ENCODE peak calls at places on chromosome 14, in eight cellular contexts. G is type B pancreatic cell, R is cardiac muscle cell, B is GDM1, U is HEK293T, W is HT1080, M is HS-27A, A is lower leg skin. H is an unnamed sample.

GRCh38 chr14:73786942-73787759 is 64.5 kb upstream of the PTGR2 start:
- DNase-seq in G (no peak), R (peak), B (peak), U (peak), W (no peak), M (no peak), A (peak), H (peak)

GRCh38 chr14:53900499-53900898 is 56.1 kb downstream of the BMP4 start:
- DNase-seq in G (no peak), R (no peak), B (no peak), U (no peak), W (no peak), M (no peak), A (peak), H (no peak)

GRCh38 chr14:83470466-83470865 is 1936.8 kb upstream of the SEL1L start:
- DNase-seq in G (no peak), R (no peak), B (no peak), U (no peak), W (no peak), M (no peak), A (no peak), H (no peak)

GRCh38 chr14:74585406-74586335 is 26.4 kb downstream of the LTBP2 start:
- DNase-seq in G (no peak), R (no peak), B (no peak), U (no peak), W (no peak), M (no peak), A (no peak), H (no peak)

GRCh38 chr14:86430807-86431206 is 900.9 kb downstream of the FLRT2 start:
- DNase-seq in G (no peak), R (no peak), B (no peak), U (no peak), W (no peak), M (no peak), A (no peak), H (no peak)

GRCh38 chr14:75041613-75042012 is 9.7 kb downstream of the MLH3 start:
- DNase-seq in G (no peak), R (no peak), B (no peak), U (no peak), W (peak), M (no peak), A (no peak), H (no peak)

GRCh38 chr14:35883677-35884293 is 57.6 kb downstream of the BRMS1L start:
- DNase-seq in G (no peak), R (peak), B (no peak), U (peak), W (no peak), M (peak), A (no peak), H (no peak)

GRCh38 chr14:81523616-81524015 is 10.0 kb downstream of the SEL1L start:
- DNase-seq in G (no peak), R (no peak), B (no peak), U (no peak), W (no peak), M (no peak), A (no peak), H (no peak)

GRCh38 chr14:65502676-65503124 is 90.2 kb downstream of the FUT8 start:
- DNase-seq in G (no peak), R (peak), B (no peak), U (no peak), W (peak), M (peak), A (no peak), H (no peak)

GRCh38 chr14:92952497-92953298 is 29.7 kb downstream of the CHGA start:
- DNase-seq in G (no peak), R (no peak), B (no peak), U (no peak), W (no peak), M (no peak), A (no peak), H (no peak)

GRCh38 chr14:89365071-89365801 is 51.8 kb downstream of the FOXN3 start:
- DNase-seq in G (no peak), R (no peak), B (peak), U (no peak), W (no peak), M (no peak), A (no peak), H (peak)

GRCh38 chr14:92677087-92677668 is 71.2 kb downstream of the LGMN start:
- DNase-seq in G (no peak), R (no peak), B (peak), U (no peak), W (no peak), M (no peak), A (no peak), H (no peak)

GRCh38 chr14:37590096-37590809 is 4.8 kb downstream of the FOXA1 start:
- DNase-seq in G (no peak), R (no peak), B (no peak), U (no peak), W (no peak), M (no peak), A (no peak), H (no peak)

GRCh38 chr14:76708771-76709170 is 52.5 kb upstream of the VASH1 start:
- DNase-seq in G (peak), R (no peak), B (no peak), U (no peak), W (no peak), M (no peak), A (no peak), H (no peak)

GRCh38 chr14:75208843-75209242 is 32.4 kb upstream of the TMED10 start:
- DNase-seq in G (no peak), R (no peak), B (no peak), U (no peak), W (no peak), M (no peak), A (no peak), H (no peak)

GRCh38 chr14:94000986-94001385 is 3.9 kb downstream of the CCDC197 start:
- DNase-seq in G (no peak), R (no peak), B (no peak), U (no peak), W (no peak), M (no peak), A (no peak), H (no peak)

GRCh38 chr14:95647926-95648325 is 38.3 kb upstream of the TCL1B start:
- DNase-seq in G (no peak), R (no peak), B (no peak), U (no peak), W (no peak), M (no peak), A (no peak), H (no peak)

GRCh38 chr14:101220921-101221510 is 317.5 kb upstream of the RTL1 start:
- DNase-seq in G (peak), R (no peak), B (no peak), U (no peak), W (no peak), M (no peak), A (peak), H (no peak)

GRCh38 chr14:36229262-36229661 is 52.7 kb upstream of the PTCSC3 start:
- DNase-seq in G (no peak), R (no peak), B (no peak), U (no peak), W (no peak), M (no peak), A (no peak), H (no peak)

GRCh38 chr14:44897844-44898151 is 63.9 kb downstream of the KLHL28 start:
- DNase-seq in G (no peak), R (no peak), B (no peak), U (no peak), W (no peak), M (no peak), A (no peak), H (no peak)

GRCh38 chr14:92863281-92863680 is 59.7 kb upstream of the CHGA start:
- DNase-seq in G (no peak), R (no peak), B (no peak), U (no peak), W (no peak), M (no peak), A (no peak), H (no peak)

GRCh38 chr14:55077691-55078151 is 26.3 kb downstream of the MAPK1IP1L start:
- DNase-seq in G (no peak), R (no peak), B (no peak), U (no peak), W (no peak), M (no peak), A (no peak), H (no peak)

GRCh38 chr14:102390486-102390885 is 27.7 kb downstream of the TECPR2 start:
- DNase-seq in G (no peak), R (no peak), B (no peak), U (no peak), W (peak), M (no peak), A (no peak), H (no peak)

GRCh38 chr14:39322807-39323206 is 89.1 kb downstream of the MIA2 start:
- DNase-seq in G (no peak), R (no peak), B (no peak), U (no peak), W (no peak), M (no peak), A (no peak), H (no peak)